ENCODE peak calls at places on chromosomes 7 and 10, in six cellular contexts. K is GM19239; D is HEK293T; H is effector CD4-positive, alpha-beta T cell; P is astrocyte; O is stimulated activated CD8-positive, alpha-beta memory T cell treated with anti-CD3 and anti-CD28 coated beads, Interleukin-15, amount 100 ng/mL, for 1 hour. W is an unnamed sample.

GRCh38 chr10:88989824-88990527 is 622 bp upstream of the FAS start:
- DNase-seq in K (no peak), D (no peak), H (no peak), P (peak), O (no peak), W (peak)

GRCh38 chr10:70169661-70170364 is 501 bp downstream of the SAR1A start:
- DNase-seq in K (no peak), D (peak), H (no peak), P (no peak), O (no peak), W (no peak)

GRCh38 chr7:149147072-149147729 is at the start of gene ZNF398:
- DNase-seq in K (peak), D (peak), H (peak), P (peak), O (no peak), W (peak)

GRCh38 chr7:130838738-130839137 is 104.7 kb upstream of the KLF14 start:
- DNase-seq in K (peak), D (no peak), H (no peak), P (peak), O (no peak), W (peak)

GRCh38 chr10:30048768-30049507 is 10.4 kb downstream of the JCAD start:
- DNase-seq in K (no peak), D (no peak), H (no peak), P (no peak), O (no peak), W (no peak)

GRCh38 chr7:75599244-75599771 is 107.2 kb downstream of the SPDYE5 start:
- DNase-seq in K (no peak), D (no peak), H (no peak), P (no peak), O (no peak), W (no peak)

GRCh38 chr7:154927624-154928125 is 75.2 kb downstream of the PAXIP1 start:
- DNase-seq in K (no peak), D (peak), H (peak), P (peak), O (peak), W (peak)

GRCh38 chr7:109226699-109227098 is 657.0 kb downstream of the DNAJB9 start:
- DNase-seq in K (no peak), D (no peak), H (no peak), P (no peak), O (no peak), W (no peak)

GRCh38 chr10:61000769-61001730 is 57.1 kb upstream of the RHOBTB1 start:
- DNase-seq in K (no peak), D (peak), H (no peak), P (peak), O (no peak), W (peak)

GRCh38 chr7:112132123-112132694 is 74.0 kb downstream of the DOCK4 start:
- DNase-seq in K (no peak), D (no peak), H (no peak), P (no peak), O (no peak), W (no peak)

GRCh38 chr7:106679153-106679931 is 18.4 kb upstream of the CCDC71L start:
- DNase-seq in K (no peak), D (no peak), H (no peak), P (peak), O (no peak), W (peak)

GRCh38 chr10:91552706-91553105 is 80.2 kb downstream of the PPP1R3C start:
- DNase-seq in K (no peak), D (peak), H (no peak), P (no peak), O (no peak), W (no peak)

GRCh38 chr7:714251-714671 is 12.2 kb upstream of the DNAAF5 start:
- DNase-seq in K (no peak), D (no peak), H (no peak), P (no peak), O (no peak), W (no peak)